ENCODE peak calls at places on chromosomes 13 and 19, in six cellular contexts. E is CD4-positive, alpha-beta T cell; D is GDM1; M is T-cell; U is fibroblast of lung; I is stimulated activated CD4-positive, alpha-beta T cell treated with anti-CD3 and anti-CD28 coated beads, Interleukin-4, amount 100 ng/mL, for 48 hours. W is an unnamed sample.

GRCh38 chr19:45469835-45470146 is 2.0 kb downstream of the FOSB start:
- DNase-seq in E (no peak), I (peak; percentile 72), M (no peak), U (no peak), D (no peak), W (peak; percentile 91)

GRCh38 chr13:113232208-113233003 is 23.0 kb downstream of the CUL4A start:
- DNase-seq in D (no peak), M (no peak), E (no peak), I (no peak), U (no peak), W (no peak)

GRCh38 chr19:46404884-46405658 is 8.3 kb downstream of the CCDC8 start:
- DNase-seq in U (no peak), M (no peak), I (no peak), D (no peak), E (no peak), W (no peak)

GRCh38 chr13:99363391-99363790 is 56.2 kb upstream of the GPR183 start:
- DNase-seq in M (no peak), U (no peak), E (no peak), I (no peak), D (no peak), W (no peak)

GRCh38 chr19:33879818-33880575 is 83.3 kb downstream of the KCTD15 start:
- DNase-seq in D (no peak), M (no peak), I (no peak), E (no peak), U (no peak), W (no peak)

GRCh38 chr13:38814331-38814730 is 127.5 kb downstream of the FREM2 start:
- DNase-seq in U (no peak), D (no peak), M (no peak), E (no peak), I (no peak), W (no peak)

GRCh38 chr19:35136977-35137702 is 1.5 kb upstream of the FXYD1 start:
- DNase-seq in U (no peak), M (no peak), D (no peak), E (no peak), I (no peak), W (no peak)

GRCh38 chr19:43675906-43676305 is 5.9 kb upstream of the PLAUR start:
- DNase-seq in D (no peak), M (no peak), E (no peak), I (no peak), U (no peak), W (no peak)

GRCh38 chr19:1237027-1237659 is 662 bp downstream of the CBARP start:
- DNase-seq in D (no peak), E (no peak), I (no peak), M (no peak), U (no peak), W (no peak)

GRCh38 chr19:6739884-6740588 is 556 bp downstream of the TRIP10 start:
- DNase-seq in I (no peak), D (no peak), E (no peak), M (no peak), U (no peak), W (no peak)

GRCh38 chr19:29467824-29468401 is 57.9 kb upstream of the VSTM2B start:
- DNase-seq in D (no peak), I (no peak), M (no peak), U (no peak), E (no peak), W (peak; percentile 71)

GRCh38 chr13:87444135-87444534 is 227.0 kb upstream of the SLITRK5 start:
- DNase-seq in D (no peak), I (no peak), E (no peak), U (no peak), M (no peak), W (no peak)

GRCh38 chr13:31029129-31029528 is 96.7 kb downstream of the TEX26 start:
- DNase-seq in E (no peak), M (no peak), D (no peak), I (no peak), U (no peak), W (no peak)

GRCh38 chr19:17505218-17505617 is 6.2 kb upstream of the PGLS start:
- DNase-seq in M (no peak), U (no peak), E (no peak), I (no peak), D (no peak), W (no peak)

GRCh38 chr19:17966497-17967257 is at the start of gene KCNN1:
- DNase-seq in D (no peak), U (no peak), E (no peak), I (no peak), M (no peak), W (no peak)

GRCh38 chr19:31135841-31136240 is 213.4 kb downstream of the TSHZ3 start:
- DNase-seq in E (no peak), U (peak; percentile 64), D (no peak), M (no peak), I (no peak), W (no peak)

GRCh38 chr19:7533281-7533819 is 2.2 kb upstream of the PNPLA6 start:
- DNase-seq in D (no peak), U (peak; percentile 41), E (no peak), M (no peak), I (no peak), W (peak; percentile 52)

GRCh38 chr13:99416411-99417121 is 84.7 kb upstream of the TM9SF2 start:
- DNase-seq in U (no peak), D (no peak), E (no peak), M (no peak), I (no peak), W (no peak)

GRCh38 chr13:110561335-110562033 is at the start of gene RAB20:
- DNase-seq in M (peak; percentile 17), I (peak; percentile 38), E (peak; percentile 33), D (peak; percentile 64), U (peak; percentile 75), W (peak; percentile 80)

GRCh38 chr19:16400911-16401675 is 70.7 kb downstream of the EPS15L1 start:
- DNase-seq in E (no peak), D (no peak), U (peak; percentile 56), I (no peak), M (no peak), W (peak; percentile 73)

GRCh38 chr19:18496167-18496979 is 25.5 kb downstream of the ELL start:
- DNase-seq in D (peak; percentile 21), M (peak; percentile 60), E (peak; percentile 58), U (peak; percentile 59), I (peak; percentile 45), W (no peak)

GRCh38 chr13:46392967-46393366 is 5.9 kb upstream of the RUBCNL start:
- DNase-seq in U (no peak), M (no peak), I (no peak), E (no peak), D (no peak), W (no peak)

GRCh38 chr19:31214086-31214485 is 135.2 kb downstream of the TSHZ3 start:
- DNase-seq in I (peak; percentile 88), U (peak; percentile 100), D (peak; percentile 75), M (peak; percentile 89), E (peak; percentile 77), W (no peak)

GRCh38 chr13:44437356-44438233 is 64.0 kb downstream of the SERP2 start:
- DNase-seq in D (no peak), I (no peak), E (no peak), M (no peak), U (peak; percentile 34), W (no peak)

GRCh38 chr13:76846363-76846762 is 39.8 kb downstream of the KCTD12 start:
- DNase-seq in U (no peak), M (no peak), I (no peak), D (no peak), E (no peak), W (no peak)

GRCh38 chr13:21619633-21620220 is 15.8 kb upstream of the MICU2 start:
- DNase-seq in D (no peak), I (no peak), M (no peak), U (no peak), E (no peak), W (no peak)

GRCh38 chr19:2326699-2327360 is 1.6 kb downstream of the LSM7 start:
- DNase-seq in I (no peak), E (no peak), U (no peak), D (no peak), M (no peak), W (no peak)

GRCh38 chr19:18419195-18419698 is at the start of gene SSBP4:
- DNase-seq in M (peak; percentile 46), U (peak; percentile 75), D (peak; percentile 80), I (peak; percentile 60), E (peak; percentile 57), W (peak; percentile 64)

GRCh38 chr19:46759817-46760333 is 13.6 kb upstream of the STRN4 start:
- DNase-seq in M (no peak), U (peak; percentile 84), D (no peak), I (no peak), E (no peak), W (no peak)

GRCh38 chr19:10238172-10238783 is 7.1 kb upstream of the S1PR2 start:
- DNase-seq in U (peak; percentile 17), I (no peak), M (no peak), D (no peak), E (no peak), W (no peak)

GRCh38 chr19:289651-290538 is 1.3 kb downstream of the PLPP2 start:
- DNase-seq in U (peak; percentile 43), E (peak; percentile 33), M (no peak), I (no peak), D (no peak), W (no peak)